ENCODE peak calls at places on chromosomes 6 and 20, in five cellular contexts. R, V, L, D and N are unnamed samples.

GRCh38 chr6:23562554-23562953 is 563.5 kb upstream of the NRSN1 start:
- DNase-seq in R (no peak), L (no peak), V (no peak), D (no peak), N (no peak)

GRCh38 chr6:139373154-139373927 is 1.1 kb downstream of the CITED2 start:
- DNase-seq in L (peak; percentile 88), D (peak; percentile 85), V (peak; percentile 41), R (peak; percentile 65), N (peak; percentile 81)

GRCh38 chr6:13103169-13103568 is 225.2 kb downstream of the TBC1D7 start:
- DNase-seq in V (no peak), D (no peak), R (no peak), L (no peak), N (no peak)

GRCh38 chr6:148509789-148510581 is 167.3 kb downstream of the SASH1 start:
- DNase-seq in R (peak; percentile 54), L (no peak), V (no peak), D (peak; percentile 97), N (no peak)

GRCh38 chr6:52390361-52390727 is 28.4 kb downstream of the PAQR8 start:
- DNase-seq in R (no peak), L (peak; percentile 55), V (no peak), D (peak; percentile 74), N (peak; percentile 73)

GRCh38 chr6:27136978-27137814 is 110.3 kb upstream of the PRSS16 start:
- DNase-seq in R (no peak), D (no peak), V (no peak), L (peak; percentile 41), N (no peak)

GRCh38 chr6:84028350-84028749 is 5.2 kb upstream of the MRAP2 start:
- DNase-seq in R (no peak), D (no peak), L (no peak), V (no peak), N (no peak)

GRCh38 chr6:170284866-170285469 is 5.9 kb downstream of the DLL1 start:
- DNase-seq in R (peak; percentile 21), D (no peak), V (no peak), L (no peak), N (no peak)

GRCh38 chr20:61809006-61809770 is 256.5 kb downstream of the TAF4 start:
- DNase-seq in L (no peak), D (no peak), R (no peak), V (no peak), N (no peak)

GRCh38 chr6:29984992-29985391 is 42.7 kb downstream of the HLA-A start:
- DNase-seq in L (no peak), R (no peak), D (no peak), V (no peak), N (no peak)
- TF ChIP-seq CTCF in L (no peak), R (no peak), D (no peak), V (no peak), N (no peak)

GRCh38 chr6:101395345-101395744 is 1.8 kb downstream of the GRIK2 start:
- DNase-seq in R (no peak), V (no peak), D (no peak), L (no peak), N (no peak)
- TF ChIP-seq CTCF in R (peak; percentile 30), V (peak; percentile 24), D (no peak), L (peak; percentile 50), N (no peak)

DNA sequence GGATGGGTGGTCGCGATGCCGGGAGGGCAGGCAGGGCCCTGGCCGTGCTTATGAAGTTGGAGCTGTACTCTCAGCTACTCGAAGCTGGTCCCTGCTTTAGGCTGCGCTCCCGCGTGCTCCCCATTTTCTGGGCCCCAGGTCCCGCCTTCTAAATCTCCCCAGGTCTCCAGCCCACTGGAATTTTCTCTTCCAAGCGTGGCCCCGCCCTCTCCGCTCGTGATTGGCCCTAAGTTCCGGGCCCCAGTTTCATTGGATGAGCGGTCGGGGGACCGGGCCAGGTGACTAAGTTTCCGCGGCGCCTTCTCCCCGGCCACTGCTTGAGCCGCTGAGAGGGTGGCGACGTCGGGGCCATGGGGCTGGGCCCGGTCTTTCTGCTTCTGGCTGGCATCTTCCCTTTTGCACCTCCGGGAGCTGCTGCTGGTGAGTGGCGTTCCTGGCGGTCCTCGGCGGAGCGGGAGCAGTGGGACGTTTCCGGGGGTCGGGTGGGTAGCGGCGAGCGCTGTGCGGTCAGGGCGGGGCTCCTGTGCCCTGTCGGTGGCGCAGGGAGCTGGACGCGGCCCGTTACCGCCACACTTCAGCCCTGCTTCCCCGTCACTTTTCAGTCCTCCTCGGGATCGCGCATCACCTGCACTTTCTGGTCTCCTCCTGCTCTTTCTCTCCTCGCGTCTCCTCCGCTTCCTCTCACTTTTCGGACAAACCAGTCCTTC is at the start of gene MICA:
- DNase-seq in V (peak; percentile 71), L (peak; percentile 73), D (peak; percentile 85), R (peak; percentile 78), N (peak; percentile 77)
- TF ChIP-seq CTCF in V (peak; percentile 16), L (no peak), D (no peak), R (no peak), N (no peak)

GRCh38 chr20:47535088-47535487 is 33.4 kb downstream of the NCOA3 start:
- DNase-seq in L (peak; percentile 60), D (no peak), V (no peak), R (no peak), N (no peak)
- TF ChIP-seq CTCF in L (peak; percentile 72), D (peak; percentile 36), V (peak; percentile 41), R (no peak), N (no peak)